ENCODE peak calls at places on chromosomes 3 and 15, in ten cellular contexts. R, V, D, L, C, P, T, H, Z and Q are unnamed samples.

GRCh38 chr15:82873000-82873680 is 63.7 kb downstream of the WHAMM start:
- DNase-seq in R (no peak), V (no peak), C (no peak), P (no peak), L (no peak), D (no peak), T (no peak), Z (no peak), H (no peak), Q (no peak)

GRCh38 chr15:72585659-72586058 is 68.8 kb upstream of the GOLGA6B start:
- DNase-seq in L (no peak), D (no peak), H (no peak), Z (no peak), R (no peak), P (peak; percentile 11), V (no peak), T (no peak), C (no peak), Q (peak; percentile 12)

GRCh38 chr15:60966316-60966715 is 262.8 kb downstream of the RORA start:
- DNase-seq in H (no peak), C (no peak), V (no peak), Z (no peak), P (peak; percentile 59), T (no peak), D (no peak), L (no peak), R (no peak), Q (no peak)

GRCh38 chr15:69143756-69144436 is 16.5 kb upstream of the GLCE start:
- DNase-seq in R (no peak), H (no peak), P (no peak), T (peak; percentile 97), L (no peak), Z (no peak), C (no peak), D (no peak), V (no peak), Q (no peak)

GRCh38 chr15:99476413-99477222 is 89.2 kb upstream of the MEF2A start:
- DNase-seq in H (no peak), Z (peak; percentile 95), P (peak; percentile 96), R (no peak), D (peak; percentile 75), T (no peak), L (peak; percentile 87), C (no peak), V (peak; percentile 52), Q (peak; percentile 78)

GRCh38 chr3:184239710-184240109 is 9.1 kb downstream of the ALG3 start:
- DNase-seq in P (no peak), H (no peak), T (no peak), Z (no peak), L (no peak), R (no peak), D (peak; percentile 70), C (no peak), V (no peak), Q (no peak)

GRCh38 chr15:29143909-29144308 is 125.7 kb downstream of the NSMCE3 start:
- DNase-seq in Z (peak; percentile 29), P (peak; percentile 80), D (no peak), R (no peak), T (no peak), L (no peak), V (no peak), C (no peak), H (no peak), Q (no peak)

GRCh38 chr3:65344444-65344843 is 656.6 kb upstream of the ADAMTS9 start:
- DNase-seq in P (no peak), R (no peak), L (no peak), C (no peak), V (no peak), Z (no peak), D (no peak), H (no peak), T (no peak), Q (no peak)

GRCh38 chr3:137987723-137988122 is 22.2 kb upstream of the CLDN18 start:
- DNase-seq in L (no peak), Z (no peak), T (no peak), V (no peak), C (no peak), D (no peak), R (no peak), H (no peak), P (no peak), Q (peak; percentile 53)

GRCh38 chr3:177448987-177449975 is 252.0 kb upstream of the TBL1XR1 start:
- DNase-seq in P (peak; percentile 36), H (no peak), L (no peak), Z (no peak), R (no peak), V (no peak), C (peak; percentile 52), T (no peak), D (no peak), Q (no peak)

GRCh38 chr3:58696093-58696492 is 29.5 kb upstream of the FAM3D start:
- DNase-seq in P (no peak), D (no peak), C (no peak), T (no peak), L (no peak), R (no peak), V (no peak), H (no peak), Z (no peak), Q (no peak)

GRCh38 chr15:90143176-90143655 is 40.9 kb upstream of the IDH2 start:
- DNase-seq in Z (no peak), D (no peak), T (peak; percentile 86), R (peak; percentile 40), C (peak; percentile 82), V (peak; percentile 15), L (peak; percentile 71), P (peak; percentile 54), H (peak; percentile 33), Q (peak; percentile 80)

GRCh38 chr3:27521179-27521871 is 37.1 kb upstream of the SLC4A7 start:
- DNase-seq in T (no peak), R (no peak), H (no peak), C (no peak), Z (peak; percentile 41), P (peak; percentile 84), D (no peak), L (no peak), V (no peak), Q (peak; percentile 62)